ENCODE peak calls at places on chromosomes 7 and 10, in five cellular contexts. N, F, D, J and C are unnamed samples.

GRCh38 chr7:159197066-159197975 is 52.7 kb upstream of the VIPR2 start:
- DNase-seq in N (no peak), F (peak), D (peak), J (no peak), C (no peak)

GRCh38 chr10:101650841-101651240 is 44.1 kb downstream of the FBXW4 start:
- DNase-seq in N (no peak), F (no peak), D (no peak), J (no peak), C (no peak)

GRCh38 chr10:42990721-42991441 is 86.0 kb upstream of the RET start:
- DNase-seq in N (no peak), F (no peak), D (no peak), J (no peak), C (no peak)

GRCh38 chr7:107715531-107715930 is 28.4 kb upstream of the CBLL1 start:
- DNase-seq in N (no peak), F (no peak), D (no peak), J (no peak), C (no peak)

GRCh38 chr10:3935933-3936359 is 150.9 kb upstream of the KLF6 start:
- DNase-seq in N (no peak), F (no peak), D (no peak), J (no peak), C (no peak)

GRCh38 chr7:101163281-101164070 is 1.9 kb downstream of the VGF start:
- DNase-seq in N (no peak), F (peak), D (peak), J (peak), C (peak)

GRCh38 chr7:110645616-110646015 is 445.3 kb upstream of the LRRN3 start:
- DNase-seq in N (no peak), F (no peak), D (no peak), J (no peak), C (no peak)

GRCh38 chr7:12655161-12655560 is 32.3 kb upstream of the ARL4A start:
- DNase-seq in N (no peak), F (no peak), D (no peak), J (no peak), C (no peak)

GRCh38 chr7:140674899-140675701 is 2.4 kb downstream of the ADCK2 start:
- DNase-seq in N (no peak), F (peak), D (no peak), J (peak), C (no peak)